ENCODE peak calls at places on chromosomes 5 and 9, in six cellular contexts. C, S, F, E, N and L are unnamed samples.

GRCh38 chr9:107940622-107941021 is 451.1 kb upstream of the KLF4 start:
- DNase-seq in N (no peak), C (no peak), F (no peak), E (no peak), S (peak; percentile 50), L (no peak)

GRCh38 chr9:97905228-97905627 is 17.1 kb downstream of the TRMO start:
- DNase-seq in C (no peak), E (no peak), S (no peak), N (no peak), F (no peak), L (no peak)

GRCh38 chr5:34062419-34062818 is 19.4 kb upstream of the C1QTNF3 start:
- DNase-seq in E (no peak), N (no peak), S (no peak), F (no peak), C (no peak), L (no peak)

GRCh38 chr5:147455321-147455720 is 54.5 kb downstream of the DPYSL3 start:
- DNase-seq in E (no peak), F (peak; percentile 28), S (peak; percentile 93), C (peak; percentile 15), N (no peak), L (peak; percentile 63)

GRCh38 chr5:54820346-54820745 is 165.0 kb downstream of the ESM1 start:
- DNase-seq in C (no peak), F (peak; percentile 62), S (peak; percentile 28), E (no peak), N (no peak), L (no peak)

GRCh38 chr5:11467588-11467987 is 436.7 kb downstream of the CTNND2 start:
- DNase-seq in E (no peak), N (no peak), F (no peak), S (no peak), C (no peak), L (no peak)

GRCh38 chr5:91170266-91170665 is 212.9 kb downstream of the ARRDC3 start:
- DNase-seq in E (no peak), F (peak; percentile 85), S (peak; percentile 63), C (no peak), N (no peak), L (no peak)

GRCh38 chr9:33939924-33940874 is 108.5 kb downstream of the UBAP2 start:
- DNase-seq in C (no peak), F (no peak), S (no peak), N (no peak), E (no peak), L (no peak)

GRCh38 chr9:127706836-127707241 is at the start of gene CFAP157:
- DNase-seq in C (no peak), S (no peak), F (no peak), E (no peak), N (no peak), L (no peak)

GRCh38 chr9:38145526-38146053 is 76.6 kb upstream of the SHB start:
- DNase-seq in N (no peak), C (no peak), E (no peak), F (no peak), S (no peak), L (no peak)

GRCh38 chr5:139271201-139272027 is 22.1 kb upstream of the MATR3 start:
- DNase-seq in N (no peak), C (no peak), E (no peak), F (peak; percentile 94), S (peak; percentile 92), L (peak; percentile 75)

GRCh38 chr9:105157178-105157583 is 87.3 kb upstream of the SLC44A1 start:
- DNase-seq in S (peak; percentile 89), N (peak; percentile 72), E (peak; percentile 81), C (peak; percentile 76), F (peak; percentile 77), L (peak; percentile 56)

GRCh38 chr9:6187272-6187671 is 28.3 kb upstream of the IL33 start:
- DNase-seq in S (no peak), E (no peak), F (no peak), C (no peak), N (no peak), L (no peak)

GRCh38 chr9:132412089-132412488 is 2.1 kb downstream of the CFAP77 start:
- DNase-seq in F (no peak), S (peak; percentile 8), N (no peak), C (no peak), E (no peak), L (no peak)

GRCh38 chr5:30808996-30809395 is 384.5 kb upstream of the CDH6 start:
- DNase-seq in F (peak; percentile 46), E (no peak), N (no peak), S (no peak), C (no peak), L (no peak)

GRCh38 chr5:168327994-168328393 is 36.5 kb downstream of the WWC1 start:
- DNase-seq in C (no peak), F (peak; percentile 63), S (no peak), E (no peak), N (no peak), L (no peak)

GRCh38 chr9:135221951-135222631 is 134.6 kb downstream of the OLFM1 start:
- DNase-seq in C (no peak), F (no peak), N (no peak), E (no peak), S (no peak), L (no peak)

GRCh38 chr5:61139094-61139873 is 23.0 kb downstream of the SMIM15 start:
- DNase-seq in F (no peak), E (no peak), N (no peak), C (no peak), S (no peak), L (no peak)
- TF ChIP-seq CTCF in F (peak; percentile 4), E (no peak), N (no peak), C (peak; percentile 26), S (peak; percentile 39), L (peak; percentile 37)

DNA sequence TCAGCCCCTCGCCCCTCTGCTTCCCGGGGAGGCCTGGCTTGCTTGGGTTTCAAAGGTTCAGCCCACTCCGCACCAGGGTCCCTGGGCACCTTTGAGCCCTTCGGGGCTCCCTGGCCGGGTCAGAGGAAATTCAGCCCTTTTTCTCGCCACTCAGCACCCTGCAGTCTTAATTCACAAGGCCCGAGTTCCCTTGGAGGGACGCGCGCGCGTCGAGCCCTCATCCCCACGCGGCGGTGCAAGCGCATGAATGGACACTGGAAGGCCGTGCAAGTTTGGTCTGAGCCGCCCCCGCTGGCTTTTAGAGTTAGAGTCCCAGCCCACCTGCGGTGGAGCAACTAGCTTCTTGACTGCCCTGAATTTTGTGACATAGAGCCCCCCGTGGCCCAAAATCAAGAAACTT is 4.5 kb downstream of the EBF1 start:
- DNase-seq in E (no peak), N (no peak), C (no peak), S (no peak), F (no peak), L (no peak)
- H3K4me3 ChIP-seq in E (peak overlapping the region; percentile 90), N (peak overlapping the region; percentile 66), C (no peak overlapping the region), S (no peak overlapping the region), F (no peak overlapping the region), L (no peak overlapping the region)

GRCh38 chr9:88300556-88300955 is 87.7 kb upstream of the SPIN1 start:
- DNase-seq in S (no peak), F (no peak), E (no peak), N (no peak), C (no peak), L (no peak)
- TF ChIP-seq CTCF in S (no peak), F (no peak), E (no peak), N (no peak), C (no peak), L (no peak)

GRCh38 chr9:113152699-113153098 is 1.9 kb downstream of the SLC31A2 start:
- DNase-seq in S (no peak), C (no peak), N (no peak), F (no peak), E (no peak), L (no peak)
- H3K4me3 ChIP-seq in S (no peak overlapping the region), C (no peak overlapping the region), N (peak overlapping the region; percentile 74), F (no peak overlapping the region), E (peak overlapping the region; percentile 85), L (no peak overlapping the region)

DNA sequence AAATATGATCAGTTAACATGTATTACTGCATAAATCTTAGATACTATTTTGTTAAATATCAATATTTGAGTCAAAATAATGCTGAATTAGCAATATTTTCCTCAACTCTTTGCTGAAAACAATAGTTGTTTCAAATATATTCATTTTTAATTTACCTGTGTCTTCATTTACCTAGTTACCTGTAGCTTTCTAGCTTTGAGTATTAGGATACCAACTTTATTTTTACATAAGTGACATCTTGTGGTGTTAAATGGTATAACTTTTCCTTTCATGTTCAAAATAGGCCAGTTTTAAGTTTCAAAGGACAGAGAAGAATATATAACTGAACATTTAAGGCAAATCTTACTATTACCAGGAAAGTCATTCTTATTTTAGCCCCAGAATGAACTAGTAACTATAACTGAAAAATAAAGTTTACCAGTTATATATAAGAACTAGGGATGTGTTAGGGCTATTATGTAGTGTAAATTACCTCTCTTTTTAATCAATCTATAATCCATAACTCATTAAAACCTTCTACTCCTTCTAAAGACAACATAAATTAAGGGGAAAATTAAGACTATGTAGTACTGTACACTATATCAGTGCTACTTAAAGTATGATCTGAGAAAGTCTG is 25.3 kb downstream of the AP3B1 start:
- DNase-seq in S (peak; percentile 40), C (peak; percentile 14), N (no peak), F (peak; percentile 12), E (no peak), L (no peak)
- TF ChIP-seq CTCF in S (peak; percentile 33), C (peak; percentile 52), N (no peak), F (peak; percentile 48), E (peak; percentile 17), L (no peak)

GRCh38 chr9:125679597-125680189 is 27.3 kb downstream of the MAPKAP1 start:
- DNase-seq in S (no peak), F (no peak), N (no peak), E (no peak), C (no peak), L (no peak)

GRCh38 chr9:125681086-125681622 is 25.9 kb downstream of the MAPKAP1 start:
- DNase-seq in C (no peak), F (no peak), S (no peak), E (no peak), N (no peak), L (no peak)

GRCh38 chr9:125680442-125680841 is 26.6 kb downstream of the MAPKAP1 start:
- DNase-seq in E (no peak), N (no peak), C (no peak), F (no peak), S (no peak), L (no peak)

GRCh38 chr9:125674981-125675973 is 31.7 kb downstream of the MAPKAP1 start:
- DNase-seq in E (no peak), F (peak; percentile 87), C (no peak), N (no peak), S (peak; percentile 77), L (peak; percentile 56)
- H3K4me3 ChIP-seq in E (peak overlapping the region; percentile 10), F (no peak overlapping the region), C (no peak overlapping the region), N (no peak overlapping the region), S (no peak overlapping the region), L (no peak overlapping the region)

DNA sequence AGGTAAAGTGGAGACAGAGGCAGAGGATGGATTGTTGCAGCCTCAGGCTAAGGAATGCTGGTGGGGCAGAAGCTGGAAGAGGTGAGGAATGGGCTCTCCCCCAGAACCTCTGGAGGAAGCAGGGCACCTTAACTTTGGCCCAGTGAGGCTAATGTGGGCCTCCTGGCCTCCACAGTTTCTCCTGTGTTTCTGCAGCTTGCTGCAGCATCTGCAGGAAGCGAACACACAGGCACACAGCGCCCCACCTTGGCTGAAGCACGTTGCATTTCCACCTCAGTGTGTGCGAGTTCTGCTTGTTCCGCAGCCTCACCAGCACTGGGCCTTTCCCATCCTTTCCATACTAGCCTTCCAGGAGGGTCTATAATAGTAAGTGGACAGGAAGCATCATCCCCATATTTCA is 27.2 kb upstream of the ASS1 start:
- DNase-seq in F (no peak), S (no peak), N (no peak), E (no peak), C (no peak), L (no peak)
- TF ChIP-seq CTCF in F (no peak), S (no peak), N (no peak), E (no peak), C (peak; percentile 7), L (no peak)